ENCODE peak calls at places on chromosomes 12 and 14, in seven cellular contexts. P is HTR-8/SVneo; O is tibial nerve; B is NCI-H460; Y is esophagus muscularis mucosa; S is T-helper 1 cell; E is stimulated activated CD4-positive, alpha-beta T cell treated with anti-CD3 and anti-CD28 coated beads, Interleukin-15, amount 100 ng/mL, for 1 hour. F is an unnamed sample.

GRCh38 chr14:79442776-79443175 is 768.5 kb downstream of the DIO2 start:
- DNase-seq in P (no peak), O (no peak), B (no peak), Y (no peak), S (no peak), E (no peak), F (no peak)

GRCh38 chr14:95523818-95524448 is 7.5 kb upstream of the SYNE3 start:
- DNase-seq in P (no peak), O (no peak), B (peak; percentile 85), Y (no peak), S (no peak), E (no peak), F (no peak)

GRCh38 chr14:95044463-95045254 is 112.7 kb downstream of the DICER1 start:
- DNase-seq in P (no peak), O (no peak), B (no peak), Y (no peak), S (no peak), E (no peak), F (no peak)

GRCh38 chr14:77037886-77038511 is 9.5 kb upstream of the IRF2BPL start:
- DNase-seq in P (peak; percentile 67), O (no peak), B (no peak), Y (no peak), S (no peak), E (no peak), F (peak; percentile 68)

GRCh38 chr14:88553886-88554457 is 835 bp downstream of the PTPN21 start:
- DNase-seq in P (no peak), O (no peak), B (no peak), Y (no peak), S (no peak), E (no peak), F (no peak)

GRCh38 chr14:69353168-69353567 is 44.9 kb downstream of the ERH start:
- DNase-seq in P (no peak), O (no peak), B (no peak), Y (no peak), S (no peak), E (no peak), F (no peak)

GRCh38 chr12:96578526-96579125 is 89.2 kb downstream of the CFAP54 start:
- DNase-seq in P (peak; percentile 50), O (no peak), B (peak; percentile 73), Y (no peak), S (no peak), E (no peak), F (peak; percentile 39)

GRCh38 chr12:117485984-117486839 is 124.8 kb upstream of the NOS1 start:
- DNase-seq in P (no peak), O (no peak), B (no peak), Y (no peak), S (no peak), E (no peak), F (no peak)

GRCh38 chr12:90456248-90456647 is 498.7 kb downstream of the CCER1 start:
- DNase-seq in P (no peak), O (no peak), B (no peak), Y (no peak), S (no peak), E (no peak), F (no peak)

GRCh38 chr14:75132374-75133086 is 5.7 kb upstream of the NEK9 start:
- DNase-seq in P (peak; percentile 75), O (no peak), B (peak; percentile 79), Y (no peak), S (peak; percentile 59), E (no peak), F (peak; percentile 73)

GRCh38 chr12:130336723-130337475 is 788 bp upstream of the PIWIL1 start:
- DNase-seq in P (no peak), O (no peak), B (no peak), Y (peak; percentile 79), S (no peak), E (no peak), F (no peak)

GRCh38 chr12:108403952-108404351 is 64.8 kb upstream of the CMKLR1 start:
- DNase-seq in P (no peak), O (no peak), B (no peak), Y (no peak), S (no peak), E (no peak), F (no peak)

GRCh38 chr14:45253754-45254300 is 825 bp upstream of the MIS18BP1 start:
- DNase-seq in P (no peak), O (no peak), B (no peak), Y (no peak), S (no peak), E (no peak), F (peak; percentile 73)

GRCh38 chr14:68994056-68994455 is 15.0 kb upstream of the ACTN1 start:
- DNase-seq in P (no peak), O (no peak), B (no peak), Y (no peak), S (no peak), E (no peak), F (no peak)

GRCh38 chr14:73236752-73237218 is 521 bp upstream of the PAPLN start:
- DNase-seq in P (no peak), O (no peak), B (no peak), Y (no peak), S (no peak), E (no peak), F (no peak)

GRCh38 chr12:69024413-69024812 is 91.4 kb upstream of the CPM start:
- DNase-seq in P (no peak), O (no peak), B (peak; percentile 33), Y (peak; percentile 90), S (no peak), E (no peak), F (peak; percentile 43)

GRCh38 chr14:93800038-93800937 is 12.0 kb upstream of the PRIMA1 start:
- DNase-seq in P (no peak), O (no peak), B (no peak), Y (no peak), S (no peak), E (no peak), F (peak; percentile 4)

GRCh38 chr14:61653507-61653906 is 41.8 kb upstream of the HIF1A start:
- DNase-seq in P (peak; percentile 95), O (no peak), B (no peak), Y (peak; percentile 53), S (no peak), E (no peak), F (peak; percentile 94)